ENCODE peak calls at places on chromosomes 4 and X, in five cellular contexts. Y is K562, L is stomach, X is body of pancreas, B is tibial nerve. K is an unnamed sample.

GRCh38 chr4:77095101-77095826 is 19.5 kb upstream of the CCNI start:
- DNase-seq in Y (peak), L (peak), X (peak), B (peak), K (peak)

GRCh38 chrX:68462197-68462596 is 28.9 kb upstream of the OPHN1 start:
- DNase-seq in Y (peak), L (no peak), X (no peak), B (no peak), K (no peak)

GRCh38 chr4:3781193-3781886 is 15.2 kb downstream of the ADRA2C start:
- DNase-seq in Y (peak), L (no peak), X (no peak), B (no peak), K (no peak)

GRCh38 chrX:85024044-85024443 is 20.4 kb downstream of the APOOL start:
- DNase-seq in Y (no peak), L (no peak), X (no peak), B (no peak), K (no peak)

GRCh38 chr4:38928886-38929285 is 61.3 kb downstream of the FAM114A1 start:
- DNase-seq in Y (no peak), L (no peak), X (no peak), B (no peak), K (no peak)

GRCh38 chr4:88106205-88106604 is 52.2 kb downstream of the ABCG2 start:
- DNase-seq in Y (no peak), L (no peak), X (no peak), B (no peak), K (no peak)

GRCh38 chrX:115017455-115017854 is at the start of gene IL13RA2:
- DNase-seq in Y (no peak), L (no peak), X (no peak), B (no peak), K (no peak)

GRCh38 chr4:30866907-30867306 is 146.7 kb downstream of the PCDH7 start:
- DNase-seq in Y (no peak), L (no peak), X (no peak), B (no peak), K (no peak)

GRCh38 chr4:142845293-142846070 is 619 bp downstream of the INPP4B start:
- DNase-seq in Y (no peak), L (peak), X (peak), B (peak), K (no peak)

GRCh38 chr4:47598896-47599295 is 113.8 kb downstream of the ATP10D start:
- DNase-seq in Y (no peak), L (no peak), X (no peak), B (no peak), K (no peak)

GRCh38 chr4:105990933-105991332 is 95.7 kb downstream of the NPNT start:
- DNase-seq in Y (no peak), L (peak), X (peak), B (peak), K (no peak)

GRCh38 chr4:8388471-8388870 is 52.1 kb downstream of the ACOX3 start:
- DNase-seq in Y (no peak), L (no peak), X (no peak), B (no peak), K (no peak)

GRCh38 chrX:17579021-17579420 is 158.3 kb upstream of the SCML1 start:
- DNase-seq in Y (no peak), L (no peak), X (no peak), B (no peak), K (no peak)

GRCh38 chr4:41285202-41285876 is 28.6 kb downstream of the UCHL1 start:
- DNase-seq in Y (no peak), L (no peak), X (no peak), B (no peak), K (no peak)

GRCh38 chr4:124105212-124105611 is 607.3 kb downstream of the ANKRD50 start:
- DNase-seq in Y (no peak), L (no peak), X (no peak), B (no peak), K (no peak)

GRCh38 chr4:55979562-55979961 is 30.8 kb downstream of the CEP135 start:
- DNase-seq in Y (no peak), L (no peak), X (no peak), B (no peak), K (no peak)

GRCh38 chr4:55980725-55981124 is 32.0 kb downstream of the CEP135 start:
- DNase-seq in Y (no peak), L (no peak), X (no peak), B (no peak), K (no peak)
- TF ChIP-seq POLR2A in Y (no peak), L (no peak), X (no peak), B (no peak), K (no peak)

DNA sequence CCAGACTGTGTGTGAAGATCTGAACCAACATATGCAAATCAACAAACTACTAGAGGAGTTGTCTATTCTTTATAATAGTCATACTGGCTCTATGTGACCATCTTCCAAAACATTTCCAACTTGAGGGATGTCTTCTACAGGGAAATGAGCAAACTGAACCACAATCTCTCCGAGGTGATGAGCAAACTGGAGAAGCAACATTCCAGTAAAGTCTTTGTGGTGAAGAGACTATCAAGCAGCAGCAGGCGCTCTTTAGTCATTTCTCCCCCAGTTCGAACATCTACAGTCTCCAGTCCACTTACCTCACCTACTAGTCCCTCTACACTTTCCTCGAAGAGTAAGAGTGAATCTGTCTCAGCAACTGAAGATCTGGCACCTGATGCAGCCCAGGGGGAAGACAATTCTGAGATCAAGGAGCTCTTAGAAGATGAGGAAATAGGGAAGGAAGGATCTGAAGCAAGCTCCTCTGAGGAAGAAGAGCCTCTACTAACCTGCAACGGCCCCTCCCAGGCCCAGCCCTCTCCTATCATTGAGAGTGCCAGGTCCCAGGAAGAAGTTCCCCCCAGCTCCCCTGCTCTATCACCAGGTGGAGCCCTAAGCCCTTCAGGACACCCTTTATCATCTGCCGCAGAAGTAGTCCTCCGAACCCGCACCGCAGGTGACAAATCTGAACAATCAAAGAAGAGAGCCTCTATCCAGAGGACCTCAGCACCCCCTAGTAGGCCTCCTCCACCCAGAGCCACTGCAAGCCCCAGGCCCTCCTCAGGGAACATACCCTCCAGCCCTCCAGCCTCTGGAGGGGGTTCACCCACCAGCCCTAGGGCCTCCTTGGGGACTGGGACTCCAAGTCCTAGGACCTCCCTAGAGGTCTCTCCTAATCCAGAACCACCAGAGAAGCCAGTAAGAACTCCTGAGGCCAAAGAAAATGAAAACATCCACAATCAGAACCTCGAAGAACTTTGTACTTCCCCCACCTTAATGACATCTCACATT is 98.1 kb downstream of the HNRNPD start:
- DNase-seq in Y (peak), L (no peak), X (no peak), B (no peak), K (no peak)
- TF ChIP-seq CTCF in Y (peak), L (no peak), X (no peak), B (no peak), K (no peak)

GRCh38 chr4:94444771-94445170 is 7.0 kb upstream of the PDLIM5 start:
- DNase-seq in Y (no peak), L (no peak), X (no peak), B (no peak), K (no peak)
- H3K27ac ChIP-seq in Y (no peak), L (no peak), X (no peak), B (no peak), K (no peak)

GRCh38 chrX:13008189-13008533 is 33.3 kb downstream of the TMSB4X start:
- DNase-seq in Y (no peak), L (no peak), X (no peak), B (no peak), K (no peak)

GRCh38 chrX:13008851-13009250 is 33.9 kb downstream of the TMSB4X start:
- DNase-seq in Y (no peak), L (no peak), X (no peak), B (no peak), K (no peak)

GRCh38 chrX:13007519-13008188 is 32.7 kb downstream of the TMSB4X start:
- DNase-seq in Y (no peak), L (no peak), X (peak), B (no peak), K (no peak)

GRCh38 chrX:13009256-13009655 is 34.3 kb downstream of the TMSB4X start:
- DNase-seq in Y (no peak), L (no peak), X (peak), B (no peak), K (no peak)

DNA sequence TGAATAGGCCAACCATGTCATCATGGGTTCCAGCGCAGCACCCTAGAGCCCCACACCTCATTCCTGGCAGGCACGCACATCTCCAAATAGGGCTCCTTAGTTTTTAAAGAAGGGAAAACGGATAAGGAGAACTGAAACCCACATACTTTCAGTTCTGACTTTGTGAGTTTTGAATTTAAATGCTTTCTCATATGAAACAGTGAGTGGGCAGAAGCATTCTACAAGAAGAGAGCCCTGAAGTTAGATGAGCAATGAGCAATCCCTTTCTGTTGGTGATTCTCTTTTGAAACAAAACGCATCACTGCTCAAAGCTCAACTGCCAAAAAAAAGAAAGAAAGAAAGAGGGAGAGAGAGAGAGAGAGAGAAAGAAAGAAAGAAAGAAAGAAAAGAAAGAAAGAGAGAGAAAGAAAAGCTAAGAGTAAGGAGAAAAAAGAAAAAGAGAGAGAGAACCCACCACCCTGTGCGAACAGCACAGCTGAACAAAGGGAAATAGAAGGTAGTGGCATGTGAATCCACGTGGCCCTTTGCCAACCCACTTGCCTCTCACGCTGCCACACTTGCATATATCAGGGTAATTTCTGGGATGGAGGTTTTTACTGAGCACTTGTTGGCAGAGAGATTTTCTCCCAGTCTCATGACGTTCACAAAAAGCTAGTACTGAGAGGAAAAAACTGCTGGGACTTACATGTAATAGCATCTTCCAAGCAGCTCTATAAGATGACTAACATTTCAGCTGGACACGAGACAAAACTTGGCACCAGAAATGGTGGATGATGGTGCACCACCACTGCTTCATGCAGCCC is 31.0 kb downstream of the TMSB4X start:
- DNase-seq in Y (no peak), L (peak), X (peak), B (no peak), K (peak)
- TF ChIP-seq POLR2A in Y (no peak), L (no peak), X (no peak), B (no peak), K (no peak)

GRCh38 chr4:139454111-139454600 is at the start of gene RAB33B:
- DNase-seq in Y (no peak), L (no peak), X (no peak), B (peak), K (no peak)
- TF ChIP-seq CTCF in Y (no peak), L (no peak), X (no peak), B (no peak), K (no peak)

GRCh38 chrX:133969191-133969590 is 16.2 kb downstream of the GPC3 start:
- DNase-seq in Y (no peak), L (no peak), X (no peak), B (no peak), K (no peak)
- H3K27ac ChIP-seq in Y (no peak), L (no peak), X (no peak), B (no peak), K (no peak)

GRCh38 chrX:103687696-103688191 is 1.2 kb upstream of the MORF4L2 start:
- DNase-seq in Y (peak), L (peak), X (peak), B (peak), K (peak)
- TF ChIP-seq POLR2A in Y (no peak), L (no peak), X (peak), B (peak), K (no peak)

K was measured in Peyer's patch.